ENCODE peak calls at places on chromosomes 12 and 14, in seven cellular contexts. P is stromal cell of bone marrow, C is glutamatergic neuron, U is pulmonary artery endothelial cell, H is endothelial cell, E is AG08395, L is iPS-NIHi11. R is an unnamed sample.

GRCh38 chr12:30795410-30795659 is 40.6 kb upstream of the CAPRIN2 start:
- DNase-seq in E (no peak), U (no peak), L (no peak), H (no peak), P (no peak), C (peak; percentile 28), R (no peak)

GRCh38 chr14:105039458-105040205 is 18.7 kb upstream of the CDCA4 start:
- DNase-seq in U (no peak), E (no peak), L (no peak), H (no peak), P (no peak), C (no peak), R (no peak)

GRCh38 chr14:35221462-35221861 is 70.7 kb upstream of the PSMA6 start:
- DNase-seq in E (peak; percentile 4), U (no peak), P (no peak), H (no peak), C (no peak), L (no peak), R (no peak)

GRCh38 chr12:7091660-7092228 is 501 bp downstream of the C1R start:
- DNase-seq in H (no peak), L (no peak), C (no peak), E (peak; percentile 22), U (no peak), P (no peak), R (no peak)

GRCh38 chr14:94644102-94644535 is 31.9 kb downstream of the SERPINA3 start:
- DNase-seq in P (no peak), H (no peak), C (no peak), E (no peak), L (no peak), U (no peak), R (no peak)

GRCh38 chr12:117875652-117876491 is 92.9 kb downstream of the KSR2 start:
- DNase-seq in C (peak; percentile 84), P (no peak), E (peak; percentile 12), L (peak; percentile 80), H (peak; percentile 88), U (no peak), R (no peak)

GRCh38 chr12:92827836-92828431 is 101.2 kb downstream of the EEA1 start:
- DNase-seq in H (peak; percentile 41), C (peak; percentile 23), E (peak; percentile 33), P (peak; percentile 30), U (peak; percentile 10), L (peak; percentile 38), R (peak; percentile 38)

GRCh38 chr12:38152816-38153736 is 163.5 kb upstream of the ALG10B start:
- DNase-seq in E (no peak), H (no peak), P (no peak), U (no peak), L (no peak), C (no peak), R (no peak)

GRCh38 chr14:53011053-53011462 is 60.2 kb upstream of the FERMT2 start:
- DNase-seq in P (peak; percentile 92), H (no peak), C (no peak), L (peak; percentile 62), U (no peak), E (peak; percentile 95), R (peak; percentile 96)

GRCh38 chr14:61569783-61570182 is 125.5 kb upstream of the HIF1A start:
- DNase-seq in U (no peak), P (peak; percentile 90), L (no peak), C (no peak), E (peak; percentile 41), H (no peak), R (peak; percentile 54)

GRCh38 chr14:33347816-33348215 is 409.1 kb downstream of the NPAS3 start:
- DNase-seq in C (no peak), L (no peak), P (no peak), H (no peak), E (no peak), U (no peak), R (no peak)

GRCh38 chr12:116336542-116337065 is 59.1 kb upstream of the MED13L start:
- DNase-seq in E (no peak), P (no peak), U (no peak), H (no peak), C (no peak), L (no peak), R (no peak)

GRCh38 chr14:47040490-47040889 is 388.9 kb upstream of the RPL10L start:
- DNase-seq in U (no peak), E (no peak), H (peak; percentile 16), C (no peak), L (peak; percentile 15), P (no peak), R (no peak)

GRCh38 chr14:53331247-53331646 is 178.1 kb upstream of the DDHD1 start:
- DNase-seq in C (no peak), P (peak; percentile 78), L (no peak), U (no peak), E (peak; percentile 40), H (no peak), R (peak; percentile 30)

GRCh38 chr14:25400607-25401206 is 350.8 kb upstream of the STXBP6 start:
- DNase-seq in L (peak; percentile 33), H (peak; percentile 57), U (no peak), C (peak; percentile 42), E (peak; percentile 37), P (no peak), R (peak; percentile 31)

GRCh38 chr12:130079254-130079653 is 83.0 kb upstream of the FZD10 start:
- DNase-seq in H (no peak), U (no peak), P (no peak), C (no peak), L (no peak), E (no peak), R (no peak)

GRCh38 chr12:24750263-24750662 is 198.6 kb downstream of the BCAT1 start:
- DNase-seq in P (no peak), C (no peak), L (no peak), H (no peak), E (no peak), U (no peak), R (no peak)

GRCh38 chr14:49549446-49549845 is 36.7 kb downstream of the RPS29 start:
- DNase-seq in C (no peak), L (no peak), U (no peak), H (no peak), E (no peak), P (no peak), R (no peak)

GRCh38 chr12:20963762-20964161 is 153.3 kb downstream of the SLCO1B3 start:
- DNase-seq in H (no peak), P (no peak), C (no peak), L (no peak), U (no peak), E (no peak), R (no peak)

GRCh38 chr12:114671664-114672476 is 12.1 kb downstream of the TBX3 start:
- DNase-seq in H (no peak), P (no peak), E (peak; percentile 41), C (peak; percentile 43), L (no peak), U (no peak), R (no peak)

GRCh38 chr12:7832059-7832696 is 40.5 kb downstream of the SLC2A14 start:
- DNase-seq in U (no peak), L (peak; percentile 84), E (peak; percentile 86), P (peak; percentile 33), C (peak; percentile 17), H (peak; percentile 40), R (peak; percentile 57)

GRCh38 chr14:57749267-57749666 is 116.6 kb downstream of the SLC35F4 start:
- DNase-seq in L (no peak), H (no peak), P (peak; percentile 14), C (no peak), U (no peak), E (peak; percentile 41), R (no peak)

GRCh38 chr12:22437031-22437806 is 102.7 kb upstream of the ST8SIA1 start:
- DNase-seq in E (no peak), C (no peak), P (no peak), L (no peak), H (no peak), U (no peak), R (no peak)

GRCh38 chr14:80419339-80419738 is 208.0 kb upstream of the DIO2 start:
- DNase-seq in C (no peak), P (no peak), H (no peak), U (no peak), E (no peak), L (no peak), R (no peak)